ENCODE peak calls at places on chromosomes 4 and X, in five cellular contexts. J is heart right ventricle, Z is transverse colon, V is AG10803, B is psoas muscle. R is an unnamed sample.

GRCh38 chrX:103607385-103608304 is at the start of gene TCEAL3:
- DNase-seq in V (peak; percentile 43), B (peak; percentile 64), J (peak; percentile 23), Z (peak; percentile 51), R (no peak)

GRCh38 chrX:134544614-134545255 is 84.8 kb downstream of the HPRT1 start:
- DNase-seq in J (no peak), B (no peak), Z (peak; percentile 18), V (no peak), R (no peak)

GRCh38 chr4:53854991-53855885 is 209.2 kb downstream of the CHIC2 start:
- DNase-seq in J (no peak), Z (no peak), B (no peak), V (peak; percentile 81), R (peak; percentile 73)

GRCh38 chr4:98938386-98938785 is 9.5 kb upstream of the EIF4E start:
- DNase-seq in Z (no peak), J (no peak), B (no peak), V (peak; percentile 54), R (no peak)

GRCh38 chrX:68989865-68990606 is 161.2 kb downstream of the EFNB1 start:
- DNase-seq in Z (no peak), V (peak; percentile 82), B (no peak), J (peak; percentile 51), R (peak; percentile 28)

GRCh38 chr4:187010052-187010451 is 286.4 kb upstream of the FAT1 start:
- DNase-seq in J (no peak), V (no peak), Z (no peak), B (no peak), R (no peak)

GRCh38 chrX:18210470-18210869 is 10.2 kb downstream of the BEND2 start:
- DNase-seq in J (no peak), V (peak; percentile 1), B (no peak), Z (no peak), R (no peak)

GRCh38 chrX:11193035-11193469 is 81.9 kb downstream of the HCCS start:
- DNase-seq in J (peak; percentile 13), Z (no peak), B (no peak), V (peak; percentile 40), R (no peak)

GRCh38 chrX:100494974-100495373 is 84.9 kb upstream of the PCDH19 start:
- DNase-seq in Z (no peak), B (no peak), V (no peak), J (no peak), R (no peak)

GRCh38 chrX:154730271-154730883 is 20.5 kb downstream of the GAB3 start:
- DNase-seq in B (peak; percentile 25), J (peak; percentile 77), V (peak; percentile 89), Z (no peak), R (no peak)

GRCh38 chr4:146098397-146098796 is 77.1 kb upstream of the LSM6 start:
- DNase-seq in J (no peak), B (no peak), V (no peak), Z (no peak), R (no peak)

GRCh38 chrX:30141966-30142365 is 73.4 kb upstream of the MAGEB2 start:
- DNase-seq in J (peak; percentile 3), V (peak; percentile 14), B (no peak), Z (no peak), R (no peak)

GRCh38 chrX:102651968-102652744 is 873 bp downstream of the GPRASP1 start:
- DNase-seq in B (no peak), J (peak; percentile 43), Z (peak; percentile 27), V (peak; percentile 33), R (no peak)

GRCh38 chr4:109574443-109574850 is 14.4 kb downstream of the MCUB start:
- DNase-seq in J (no peak), V (no peak), Z (no peak), B (no peak), R (no peak)

GRCh38 chrX:133921764-133922389 is 63.5 kb downstream of the GPC3 start:
- DNase-seq in V (peak; percentile 16), B (peak; percentile 19), Z (peak; percentile 67), J (peak; percentile 3), R (no peak)

GRCh38 chr4:37967749-37968148 is 7.6 kb downstream of the PTTG2 start:
- DNase-seq in J (no peak), V (peak; percentile 1), Z (no peak), B (no peak), R (peak; percentile 47)

GRCh38 chr4:74109116-74109791 is 10.3 kb upstream of the CXCL2 start:
- DNase-seq in B (peak; percentile 41), V (peak; percentile 98), Z (peak; percentile 27), J (peak; percentile 53), R (peak; percentile 94)

GRCh38 chr4:681736-682451 is 7.1 kb downstream of the SLC49A3 start:
- DNase-seq in V (no peak), J (no peak), B (no peak), Z (peak; percentile 90), R (no peak)

GRCh38 chr4:140135529-140136021 is 18.4 kb downstream of the MAML3 start:
- DNase-seq in J (peak; percentile 29), V (peak; percentile 75), B (peak; percentile 39), Z (peak; percentile 15), R (no peak)

GRCh38 chr4:165364452-165365080 is 14.2 kb upstream of the CPE start:
- DNase-seq in V (peak; percentile 24), J (no peak), B (no peak), Z (peak; percentile 59), R (no peak)

GRCh38 chr4:119861731-119862130 is 204.9 kb downstream of the MAD2L1 start:
- DNase-seq in B (no peak), V (no peak), J (no peak), Z (no peak), R (no peak)

DNA sequence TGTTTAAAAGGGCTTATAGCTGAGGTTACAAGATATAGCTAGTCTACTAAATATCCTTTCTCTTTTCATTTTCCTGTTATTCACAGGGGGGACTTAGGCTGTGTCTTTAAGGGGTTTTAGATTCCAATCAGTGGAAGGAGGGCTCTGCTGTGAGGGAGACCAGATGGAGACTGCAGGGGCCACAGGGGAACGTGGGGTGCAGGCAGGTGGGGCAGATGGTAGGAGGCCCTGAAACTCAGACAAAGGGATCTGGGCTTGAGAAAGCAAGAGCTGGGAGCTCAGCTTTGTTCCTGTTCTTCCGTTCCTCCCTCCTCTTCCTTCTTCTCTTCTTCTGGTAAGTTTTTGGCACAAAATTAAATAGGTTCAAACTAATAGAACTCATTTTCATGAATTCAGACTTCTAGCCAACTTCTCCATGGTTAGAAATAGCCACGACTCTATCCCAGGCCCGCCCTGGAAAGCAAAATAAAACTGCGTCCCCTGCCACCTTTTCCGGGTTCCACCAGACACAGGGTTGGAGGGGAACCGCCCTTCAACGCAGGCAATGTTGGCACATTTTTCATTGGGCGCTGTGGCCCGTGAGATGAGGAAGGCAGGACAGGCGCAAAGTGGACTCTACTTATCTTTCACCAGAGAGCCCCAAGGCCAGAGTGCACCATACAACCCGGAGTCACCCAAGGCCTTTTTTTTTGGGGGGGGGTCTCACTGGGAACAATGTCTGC is 3.5 kb upstream of the TMSB4X start:
- DNase-seq in Z (no peak), V (no peak), J (peak; percentile 43), B (peak; percentile 29), R (no peak)
- H3K4me3 ChIP-seq in Z (no peak overlapping the region), V (no peak overlapping the region), J (peak overlapping the region; percentile 15), B (peak overlapping the region; percentile 15), R (no peak overlapping the region)

DNA sequence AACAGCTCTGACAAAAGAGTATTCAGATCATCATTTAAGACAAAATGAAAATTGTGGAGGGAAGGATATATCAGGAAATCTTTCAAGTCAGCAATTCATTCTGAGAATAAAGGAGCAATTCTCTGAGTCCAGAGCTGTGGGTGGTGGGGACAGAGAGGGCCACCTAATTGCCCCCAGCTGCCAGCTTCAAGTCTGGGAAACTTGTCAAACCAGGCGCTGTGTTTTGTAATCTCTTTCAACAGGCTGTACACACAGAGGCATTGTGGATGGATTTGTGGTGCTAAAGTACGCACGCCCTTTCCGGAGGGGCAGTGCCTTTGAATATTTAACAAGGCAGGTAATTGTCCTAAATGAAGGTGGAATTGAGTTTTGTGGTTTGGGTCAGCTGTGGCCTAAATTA is 591.1 kb upstream of the BOD1L1 start:
- DNase-seq in Z (no peak), J (peak; percentile 6), V (no peak), B (no peak), R (no peak)
- TF ChIP-seq CTCF in Z (no peak), J (no peak), V (no peak), B (no peak), R (no peak)

GRCh38 chr4:2412885-2413716 is 5.3 kb downstream of the ZFYVE28 start:
- DNase-seq in J (peak; percentile 69), V (peak; percentile 88), Z (peak; percentile 91), B (peak; percentile 83), R (peak; percentile 81)

GRCh38 chr4:2411786-2412510 is 6.5 kb downstream of the ZFYVE28 start:
- DNase-seq in Z (no peak), B (no peak), J (no peak), V (no peak), R (no peak)

GRCh38 chr4:2413821-2414610 is 4.4 kb downstream of the ZFYVE28 start:
- DNase-seq in B (no peak), V (peak; percentile 33), J (no peak), Z (peak; percentile 87), R (no peak)

GRCh38 chr4:2415213-2415612 is 3.2 kb downstream of the ZFYVE28 start:
- DNase-seq in V (no peak), J (no peak), B (no peak), Z (no peak), R (no peak)

DNA sequence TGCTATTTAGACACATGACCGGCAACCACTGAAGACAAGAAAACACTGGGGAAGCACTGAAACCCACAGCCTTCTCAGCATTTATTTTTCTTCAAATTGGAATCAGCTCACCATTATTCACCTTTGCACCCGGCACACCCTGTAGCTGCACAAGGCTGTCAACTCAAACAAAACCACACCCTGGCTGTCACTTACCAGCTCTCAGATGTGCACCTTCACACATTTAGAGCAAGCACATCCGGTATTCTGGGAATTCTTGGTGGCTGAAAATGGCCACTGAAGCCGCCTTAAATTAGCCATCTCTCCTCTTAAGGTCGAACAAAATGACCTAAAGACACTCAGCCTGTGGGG is 5.9 kb downstream of the ZFYVE28 start:
- DNase-seq in V (no peak), Z (peak; percentile 83), B (no peak), J (no peak), R (no peak)
- H3K4me3 ChIP-seq in V (peak overlapping the region; percentile 54), Z (peak overlapping the region; percentile 19), B (peak overlapping the region; percentile 44), J (peak overlapping the region; percentile 21), R (peak overlapping the region; percentile 37)

GRCh38 chr4:180059216-180059881 is 2183.9 kb upstream of the TENM3 start:
- DNase-seq in V (no peak), J (no peak), B (peak; percentile 13), Z (peak; percentile 10), R (no peak)

GRCh38 chr4:180060159-180060889 is 2182.9 kb upstream of the TENM3 start:
- DNase-seq in Z (no peak), B (no peak), J (no peak), V (no peak), R (no peak)

GRCh38 chr4:180057891-180058643 is 2185.1 kb upstream of the TENM3 start:
- DNase-seq in Z (peak; percentile 13), V (no peak), B (peak; percentile 16), J (no peak), R (no peak)

GRCh38 chr4:180058731-180059215 is 2184.4 kb upstream of the TENM3 start:
- DNase-seq in B (peak; percentile 35), J (peak; percentile 5), V (peak; percentile 12), Z (peak; percentile 41), R (no peak)

DNA sequence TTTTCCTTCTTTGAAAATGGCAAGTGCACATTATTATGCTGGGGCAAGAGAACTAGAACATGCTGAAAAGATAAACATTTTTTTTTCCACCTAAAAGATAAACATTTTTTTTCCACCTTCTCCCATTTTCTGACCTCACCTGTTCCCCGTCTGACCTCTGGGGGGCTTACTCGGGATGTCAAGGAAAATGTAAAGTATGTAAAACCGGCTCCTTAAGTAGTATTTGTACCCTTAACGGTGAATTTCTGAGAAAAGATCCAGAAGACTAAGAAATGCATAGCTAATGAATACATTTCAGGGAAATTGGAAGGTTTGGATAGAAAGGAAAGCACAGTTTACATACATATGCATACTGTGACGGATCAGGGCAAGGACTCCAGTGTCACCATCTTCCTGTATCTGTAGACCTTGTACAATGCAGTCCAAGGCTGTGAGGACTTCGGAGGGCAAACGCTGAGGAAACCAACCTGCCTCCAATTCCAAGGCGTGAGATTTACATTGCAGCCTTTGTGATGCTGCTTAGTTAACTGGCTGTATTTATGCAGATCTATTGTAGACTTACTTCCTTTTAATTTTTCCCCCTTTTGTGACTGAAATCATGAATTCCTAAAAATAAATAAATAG is 2185.9 kb upstream of the TENM3 start:
- DNase-seq in Z (no peak), J (no peak), B (no peak), V (no peak), R (no peak)
- TF ChIP-seq CTCF in Z (no peak), J (no peak), B (no peak), V (no peak), R (no peak)